ENCODE peak calls at places on chromosome 1, in seven cellular contexts. X is heart left ventricle, N is BJ, J is uterus, E is WTC11, K is epithelial cell of proximal tubule, R is transverse colon. T is an unnamed sample.

GRCh38 chr1:48610628-48611542 is 138.9 kb upstream of the SPATA6 start:
- DNase-seq in X (peak; percentile 67), N (no peak), J (no peak), E (no peak), K (no peak), R (no peak), T (no peak)

GRCh38 chr1:10736623-10737267 is 59.7 kb downstream of the CASZ1 start:
- DNase-seq in X (no peak), N (no peak), J (no peak), E (no peak), K (no peak), R (peak; percentile 39), T (no peak)

GRCh38 chr1:56437959-56438358 is 141.4 kb downstream of the PLPP3 start:
- DNase-seq in X (no peak), N (no peak), J (no peak), E (no peak), K (no peak), R (no peak), T (no peak)

GRCh38 chr1:199123615-199124014 is 484.8 kb downstream of the PTPRC start:
- DNase-seq in X (no peak), N (peak; percentile 66), J (no peak), E (no peak), K (no peak), R (no peak), T (no peak)

GRCh38 chr1:47351305-47351704 is 17.7 kb downstream of the CMPK1 start:
- DNase-seq in X (no peak), N (no peak), J (no peak), E (no peak), K (no peak), R (no peak), T (no peak)

GRCh38 chr1:37634554-37635308 is at the start of gene RSPO1:
- DNase-seq in X (peak; percentile 47), N (no peak), J (peak; percentile 79), E (peak; percentile 34), K (no peak), R (peak; percentile 26), T (peak; percentile 37)

GRCh38 chr1:172278478-172278877 is 142.0 kb upstream of the C1orf105 start:
- DNase-seq in X (no peak), N (no peak), J (no peak), E (no peak), K (no peak), R (no peak), T (no peak)

GRCh38 chr1:200173097-200173629 is 145.7 kb downstream of the NR5A2 start:
- DNase-seq in X (no peak), N (no peak), J (no peak), E (no peak), K (no peak), R (no peak), T (no peak)

GRCh38 chr1:70090875-70091274 is 114.5 kb downstream of the LRRC40 start:
- DNase-seq in X (no peak), N (peak; percentile 15), J (no peak), E (no peak), K (peak; percentile 7), R (no peak), T (no peak)

GRCh38 chr1:22575532-22576147 is 12.4 kb downstream of the EPHA8 start:
- DNase-seq in X (no peak), N (no peak), J (no peak), E (no peak), K (no peak), R (no peak), T (no peak)

GRCh38 chr1:55980574-55980973 is 598.8 kb downstream of the PLPP3 start:
- DNase-seq in X (no peak), N (no peak), J (no peak), E (no peak), K (no peak), R (no peak), T (no peak)

GRCh38 chr1:116359060-116359830 is 13.8 kb upstream of the ATP1A1 start:
- DNase-seq in X (no peak), N (no peak), J (no peak), E (no peak), K (no peak), R (no peak), T (no peak)

GRCh38 chr1:8718878-8719361 is 98.5 kb downstream of the RERE start:
- DNase-seq in X (no peak), N (no peak), J (no peak), E (no peak), K (no peak), R (no peak), T (no peak)

GRCh38 chr1:110615548-110616130 is 9.5 kb upstream of the KCNA2 start:
- DNase-seq in X (peak; percentile 69), N (no peak), J (peak; percentile 29), E (peak; percentile 80), K (no peak), R (peak; percentile 67), T (peak; percentile 72)

GRCh38 chr1:28602536-28603439 is 10.7 kb downstream of the RAB42 start:
- DNase-seq in X (no peak), N (no peak), J (peak; percentile 54), E (peak; percentile 57), K (no peak), R (peak; percentile 55), T (peak; percentile 54)

GRCh38 chr1:194535369-194535768 is 1349.0 kb upstream of the B3GALT2 start:
- DNase-seq in X (no peak), N (no peak), J (no peak), E (peak; percentile 40), K (no peak), R (no peak), T (no peak)

GRCh38 chr1:194537521-194537920 is 1351.1 kb upstream of the B3GALT2 start:
- DNase-seq in X (no peak), N (no peak), J (no peak), E (no peak), K (no peak), R (no peak), T (no peak)

GRCh38 chr1:194534784-194535183 is 1348.4 kb upstream of the B3GALT2 start:
- DNase-seq in X (no peak), N (no peak), J (no peak), E (no peak), K (no peak), R (no peak), T (no peak)

GRCh38 chr1:194533641-194534040 is 1347.2 kb upstream of the B3GALT2 start:
- DNase-seq in X (no peak), N (no peak), J (no peak), E (no peak), K (peak; percentile 62), R (no peak), T (no peak)

DNA sequence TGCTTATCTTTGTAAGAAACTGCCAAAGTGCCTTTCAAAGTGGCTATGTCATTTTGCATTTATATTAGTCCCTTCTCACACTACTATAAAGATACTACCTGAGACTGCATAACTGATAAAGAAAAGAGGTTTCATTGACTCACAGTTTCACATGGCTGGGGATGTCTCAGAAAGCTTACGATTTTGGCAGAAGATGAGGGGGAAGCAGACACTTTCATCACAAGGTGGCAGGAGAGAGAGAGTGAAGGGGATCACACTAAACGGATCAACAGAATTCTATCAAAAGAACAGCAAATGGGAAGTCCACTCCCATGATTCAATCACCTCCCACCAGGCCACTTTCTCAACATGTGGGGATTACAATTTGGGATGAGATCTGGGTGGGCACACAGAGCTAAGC is 1352.0 kb upstream of the B3GALT2 start:
- DNase-seq in X (no peak), N (no peak), J (no peak), E (no peak), K (no peak), R (no peak), T (no peak)
- TF ChIP-seq CTCF in X (no peak), N (no peak), J (no peak), E (no peak), K (peak; percentile 9), R (no peak), T (no peak)

GRCh38 chr1:242017580-242018233 is 18.8 kb upstream of the MAP1LC3C start:
- DNase-seq in X (no peak), N (no peak), J (no peak), E (peak; percentile 50), K (no peak), R (peak; percentile 39), T (peak; percentile 65)
- TF ChIP-seq CTCF in X (peak; percentile 72), N (peak; percentile 76), J (peak; percentile 23), E (peak; percentile 56), K (peak; percentile 74), R (peak; percentile 56), T (peak; percentile 58)

GRCh38 chr1:34929497-34929852 is at the start of gene DLGAP3:
- DNase-seq in X (no peak), N (no peak), J (no peak), E (peak; percentile 44), K (no peak), R (no peak), T (peak; percentile 57)

GRCh38 chr1:34929853-34930701 is 627 bp upstream of the DLGAP3 start:
- DNase-seq in X (no peak), N (no peak), J (no peak), E (peak; percentile 67), K (no peak), R (no peak), T (no peak)

GRCh38 chr1:34928066-34928864 is 1.2 kb downstream of the DLGAP3 start:
- DNase-seq in X (no peak), N (no peak), J (no peak), E (peak; percentile 29), K (no peak), R (no peak), T (no peak)

GRCh38 chr1:34927316-34927715 is 2.1 kb downstream of the DLGAP3 start:
- DNase-seq in X (no peak), N (no peak), J (no peak), E (no peak), K (no peak), R (no peak), T (no peak)

DNA sequence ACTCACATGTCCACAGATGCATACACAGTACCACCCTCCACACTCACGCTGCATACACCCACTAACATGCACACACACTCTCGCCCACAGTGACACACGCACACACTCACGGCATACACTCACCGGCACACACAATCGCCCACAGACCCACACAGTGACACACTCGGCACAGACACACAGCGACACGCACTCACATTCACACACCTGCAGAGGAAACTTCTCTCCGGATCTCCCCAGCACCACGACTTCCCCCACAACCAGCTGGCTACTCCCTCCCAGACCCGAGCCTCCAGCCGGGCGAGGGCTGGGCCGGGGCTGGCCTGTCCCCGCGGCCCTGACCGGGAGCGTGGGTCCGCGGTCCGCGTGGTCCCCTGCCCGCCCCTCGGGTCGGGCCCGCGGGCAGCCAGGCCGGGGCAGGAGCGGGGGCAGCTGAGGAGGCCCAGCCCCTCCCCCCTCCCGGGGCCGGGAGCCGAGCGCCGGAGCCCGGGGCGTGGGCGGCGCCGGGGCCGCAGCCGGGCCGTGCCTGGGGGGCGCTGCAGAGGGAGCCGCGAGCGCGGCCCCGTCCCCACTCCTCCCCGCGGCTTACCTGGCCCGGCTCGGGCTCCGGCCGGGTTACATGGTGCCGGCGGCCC is 469 bp downstream of the DLGAP3 start:
- DNase-seq in X (no peak), N (no peak), J (no peak), E (no peak), K (no peak), R (no peak), T (peak; percentile 73)
- TF ChIP-seq CTCF in X (no peak), N (no peak), J (no peak), E (no peak), K (no peak), R (no peak), T (no peak)

GRCh38 chr1:209931141-209931540 is 6.9 kb upstream of the SYT14 start:
- DNase-seq in X (no peak), N (no peak), J (no peak), E (no peak), K (no peak), R (no peak), T (no peak)

GRCh38 chr1:209937996-209938959 is at the start of gene SYT14:
- DNase-seq in X (peak; percentile 40), N (peak; percentile 4), J (no peak), E (peak; percentile 83), K (no peak), R (no peak), T (peak; percentile 25)

GRCh38 chr1:209936125-209936524 is 1.9 kb upstream of the SYT14 start:
- DNase-seq in X (no peak), N (no peak), J (no peak), E (no peak), K (no peak), R (no peak), T (no peak)
- TF ChIP-seq CTCF in X (no peak), N (no peak), J (no peak), E (no peak), K (no peak), R (no peak), T (no peak)